ENCODE peak calls at places on chromosomes 4 and X, in six cellular contexts. I, K, S, Y, M and C are unnamed samples.

GRCh38 chrX:72272868-72273267 is 4.2 kb downstream of the RPS4X start:
- DNase-seq in I (no peak), K (no peak), S (no peak), Y (no peak), M (no peak), C (no peak)

GRCh38 chr4:34105311-34105710 is 2139.0 kb downstream of the ARAP2 start:
- DNase-seq in I (no peak), K (no peak), S (no peak), Y (no peak), M (no peak), C (no peak)

GRCh38 chr4:128461300-128462103 is 173.9 kb upstream of the PGRMC2 start:
- DNase-seq in I (no peak), K (no peak), S (no peak), Y (no peak), M (no peak), C (peak; percentile 9)

GRCh38 chrX:140346711-140347110 is 158.2 kb downstream of the SOX3 start:
- DNase-seq in I (no peak), K (no peak), S (no peak), Y (no peak), M (no peak), C (no peak)

GRCh38 chr4:123055943-123056342 is 133.5 kb upstream of the NUDT6 start:
- DNase-seq in I (no peak), K (no peak), S (no peak), Y (no peak), M (no peak), C (no peak)

GRCh38 chr4:15926486-15926885 is 12.1 kb downstream of the FGFBP1 start:
- DNase-seq in I (no peak), K (no peak), S (no peak), Y (no peak), M (no peak), C (no peak)

GRCh38 chrX:86946569-86946968 is 571.0 kb upstream of the KLHL4 start:
- DNase-seq in I (peak; percentile 17), K (peak; percentile 9), S (no peak), Y (peak; percentile 42), M (no peak), C (peak; percentile 3)

GRCh38 chr4:184826315-184827266 is 823 bp upstream of the ACSL1 start:
- DNase-seq in I (peak; percentile 28), K (no peak), S (peak; percentile 26), Y (peak; percentile 15), M (peak; percentile 58), C (no peak)

GRCh38 chrX:155896512-155896911 is 15.4 kb downstream of the VAMP7 start:
- DNase-seq in I (no peak), K (no peak), S (no peak), Y (no peak), M (no peak), C (no peak)

GRCh38 chr4:119939066-119939995 is 127.3 kb downstream of the MAD2L1 start:
- DNase-seq in I (no peak), K (no peak), S (no peak), Y (no peak), M (no peak), C (no peak)

GRCh38 chr4:5827108-5828004 is 65.5 kb downstream of the CRMP1 start:
- DNase-seq in I (no peak), K (no peak), S (peak; percentile 54), Y (no peak), M (no peak), C (no peak)

GRCh38 chr4:148376151-148376550 is 66.1 kb downstream of the NR3C2 start:
- DNase-seq in I (no peak), K (peak; percentile 85), S (no peak), Y (peak; percentile 51), M (no peak), C (peak; percentile 56)

GRCh38 chr4:11622961-11623725 is 194.4 kb upstream of the HS3ST1 start:
- DNase-seq in I (no peak), K (no peak), S (no peak), Y (no peak), M (no peak), C (no peak)

GRCh38 chrX:120299928-120300327 is 11.3 kb downstream of the TMEM255A start:
- DNase-seq in I (no peak), K (no peak), S (no peak), Y (no peak), M (no peak), C (peak; percentile 23)

GRCh38 chrX:19964017-19964710 is 26.7 kb downstream of the BCLAF3 start:
- DNase-seq in I (no peak), K (no peak), S (no peak), Y (no peak), M (peak; percentile 11), C (no peak)

GRCh38 chrX:7147978-7148824 is at the start of gene PUDP:
- DNase-seq in I (peak; percentile 79), K (peak; percentile 78), S (peak; percentile 89), Y (peak; percentile 89), M (peak; percentile 81), C (peak; percentile 90)

GRCh38 chr4:28373601-28374000 is 1513.0 kb downstream of the STIM2 start:
- DNase-seq in I (no peak), K (no peak), S (no peak), Y (no peak), M (no peak), C (no peak)

GRCh38 chrX:14013074-14013473 is 16.6 kb downstream of the GEMIN8 start:
- DNase-seq in I (no peak), K (no peak), S (no peak), Y (no peak), M (no peak), C (no peak)

GRCh38 chr4:47349323-47349722 is 114.2 kb downstream of the COMMD8 start:
- DNase-seq in I (no peak), K (no peak), S (no peak), Y (no peak), M (no peak), C (no peak)

GRCh38 chrX:150360331-150360730 is 2.8 kb upstream of the MAMLD1 start:
- DNase-seq in I (no peak), K (no peak), S (no peak), Y (no peak), M (no peak), C (no peak)

GRCh38 chrX:106208154-106208553 is 40.0 kb downstream of the PWWP3B start:
- DNase-seq in I (no peak), K (no peak), S (no peak), Y (no peak), M (no peak), C (no peak)

GRCh38 chr4:25727711-25728493 is 72.3 kb downstream of the SLC34A2 start:
- DNase-seq in I (no peak), K (no peak), S (no peak), Y (no peak), M (no peak), C (no peak)

GRCh38 chr4:138113819-138114415 is 128.2 kb downstream of the SLC7A11 start:
- DNase-seq in I (no peak), K (no peak), S (no peak), Y (no peak), M (no peak), C (no peak)

GRCh38 chr4:152696764-152697250 is 17.0 kb upstream of the TMEM154 start:
- DNase-seq in I (no peak), K (no peak), S (no peak), Y (no peak), M (peak; percentile 35), C (peak; percentile 67)

GRCh38 chr4:147546341-147546740 is 65.4 kb downstream of the EDNRA start:
- DNase-seq in I (no peak), K (no peak), S (no peak), Y (no peak), M (no peak), C (no peak)

GRCh38 chr4:142126890-142127497 is 490.6 kb downstream of the IL15 start:
- DNase-seq in I (peak; percentile 38), K (peak; percentile 68), S (peak; percentile 50), Y (peak; percentile 53), M (peak; percentile 48), C (peak; percentile 56)

GRCh38 chr4:178306565-178306964 is 864.3 kb upstream of the AGA start:
- DNase-seq in I (no peak), K (no peak), S (no peak), Y (no peak), M (no peak), C (no peak)

GRCh38 chrX:25020391-25021131 is 4.8 kb upstream of the ARX start:
- DNase-seq in I (peak; percentile 77), K (no peak), S (no peak), Y (no peak), M (peak; percentile 30), C (peak; percentile 59)

GRCh38 chrX:48957477-48957826 is at the start of gene OTUD5:
- DNase-seq in I (no peak), K (no peak), S (no peak), Y (peak; percentile 72), M (peak; percentile 73), C (peak; percentile 71)

GRCh38 chr4:71974681-71975080 is 57.1 kb upstream of the NPFFR2 start:
- DNase-seq in I (no peak), K (no peak), S (no peak), Y (no peak), M (no peak), C (peak; percentile 38)

GRCh38 chr4:144757969-144758368 is 112.0 kb downstream of the HHIP start:
- DNase-seq in I (no peak), K (no peak), S (no peak), Y (no peak), M (no peak), C (no peak)